ENCODE peak calls at places on chromosomes 4 and X, in four cellular contexts. One of them, this sample, is unnamed.

GRCh38 chr4:106628616-106629606 is 260.3 kb upstream of the GIMD1 start:
- DNase-seq in AG20443: no peak
- DNase-seq in KBM-7: no peak
- DNase-seq in NCI-H1694: no peak
- DNase-seq in this sample: no peak

GRCh38 chr4:13920901-13921300 is 293.4 kb upstream of the BOD1L1 start:
- DNase-seq in AG20443: peak; percentile 91
- DNase-seq in NCI-H1694: no peak
- DNase-seq in KBM-7: no peak
- DNase-seq in this sample: no peak

GRCh38 chr4:76410621-76411020 is 10.3 kb downstream of the CCDC158 start:
- DNase-seq in AG20443: no peak
- DNase-seq in NCI-H1694: no peak
- DNase-seq in KBM-7: no peak
- DNase-seq in this sample: no peak

GRCh38 chr4:94724016-94724415 is 33.7 kb upstream of the BMPR1B start:
- DNase-seq in KBM-7: no peak
- DNase-seq in NCI-H1694: no peak
- DNase-seq in AG20443: no peak
- DNase-seq in this sample: no peak

GRCh38 chr4:164937576-164938270 is 39.7 kb downstream of the TRIM61 start:
- DNase-seq in NCI-H1694: no peak
- DNase-seq in KBM-7: no peak
- DNase-seq in AG20443: peak; percentile 44
- DNase-seq in this sample: peak; percentile 67

GRCh38 chr4:48968814-48969213 is 17.3 kb upstream of the CWH43 start:
- DNase-seq in NCI-H1694: no peak
- DNase-seq in KBM-7: no peak
- DNase-seq in AG20443: peak; percentile 25
- DNase-seq in this sample: no peak

GRCh38 chr4:156516698-156517097 is 454.9 kb downstream of the PDGFC start:
- DNase-seq in AG20443: no peak
- DNase-seq in NCI-H1694: no peak
- DNase-seq in KBM-7: no peak
- DNase-seq in this sample: no peak

GRCh38 chr4:84235131-84235530 is 264.0 kb downstream of the NKX6-1 start:
- DNase-seq in KBM-7: no peak
- DNase-seq in NCI-H1694: no peak
- DNase-seq in AG20443: no peak
- DNase-seq in this sample: no peak

GRCh38 chrX:17030092-17030491 is 83.6 kb downstream of the REPS2 start:
- DNase-seq in KBM-7: peak; percentile 77
- DNase-seq in NCI-H1694: no peak
- DNase-seq in AG20443: no peak
- DNase-seq in this sample: peak; percentile 72

GRCh38 chr4:89724716-89725115 is 112.2 kb downstream of the SNCA start:
- DNase-seq in NCI-H1694: no peak
- DNase-seq in AG20443: no peak
- DNase-seq in KBM-7: no peak
- DNase-seq in this sample: no peak

GRCh38 chr4:158496030-158496741 is 25.5 kb upstream of the RXFP1 start:
- DNase-seq in AG20443: no peak
- DNase-seq in NCI-H1694: peak; percentile 6
- DNase-seq in KBM-7: peak; percentile 60
- DNase-seq in this sample: peak; percentile 5

GRCh38 chr4:148770848-148771247 is 328.6 kb upstream of the NR3C2 start:
- DNase-seq in AG20443: no peak
- DNase-seq in KBM-7: no peak
- DNase-seq in NCI-H1694: no peak
- DNase-seq in this sample: no peak

GRCh38 chr4:155769092-155769491 is 10.3 kb downstream of the GUCY1B1 start:
- DNase-seq in KBM-7: peak; percentile 5
- DNase-seq in NCI-H1694: no peak
- DNase-seq in AG20443: no peak
- DNase-seq in this sample: no peak

GRCh38 chrX:1321689-1322088 is 14.9 kb upstream of the IL3RA start:
- DNase-seq in KBM-7: no peak
- DNase-seq in AG20443: no peak
- DNase-seq in NCI-H1694: no peak
- DNase-seq in this sample: no peak